ENCODE peak calls at places on chromosomes 5 and 9, in eight cellular contexts. Y is neuronal stem cell, W is A549, S is fibroblast of mammary gland, M is cardiac fibroblast, E is WERI-Rb-1, H is coronary artery, Q is PC-3. X is an unnamed sample.

GRCh38 chr5:111439473-111440075 is 72.8 kb downstream of the STARD4 start:
- DNase-seq in Y (no peak), W (no peak), S (no peak), M (peak; percentile 43), E (no peak), H (no peak), Q (no peak), X (no peak)

GRCh38 chr5:669842-670395 is 23.2 kb downstream of the TPPP start:
- DNase-seq in Y (no peak), W (no peak), S (no peak), M (no peak), E (no peak), H (no peak), Q (no peak), X (no peak)

GRCh38 chr5:87755378-87755777 is 342.6 kb upstream of the CCNH start:
- DNase-seq in Y (no peak), W (no peak), S (no peak), M (no peak), E (no peak), H (no peak), Q (no peak), X (no peak)

GRCh38 chr9:126327016-126327749 is 554 bp downstream of the MVB12B start:
- DNase-seq in Y (no peak), W (peak; percentile 44), S (no peak), M (no peak), E (peak; percentile 44), H (peak; percentile 75), Q (no peak), X (no peak)

GRCh38 chr5:169650701-169651331 is 13.7 kb downstream of the DOCK2 start:
- DNase-seq in Y (no peak), W (no peak), S (peak; percentile 72), M (peak; percentile 82), E (no peak), H (no peak), Q (peak; percentile 70), X (peak; percentile 76)

GRCh38 chr9:16532272-16532671 is 338.2 kb downstream of the BNC2 start:
- DNase-seq in Y (no peak), W (no peak), S (no peak), M (no peak), E (no peak), H (no peak), Q (no peak), X (no peak)

GRCh38 chr5:55982957-55983381 is 11.8 kb downstream of the IL6ST start:
- DNase-seq in Y (no peak), W (no peak), S (peak; percentile 18), M (no peak), E (no peak), H (no peak), Q (peak; percentile 11), X (no peak)

GRCh38 chr9:68844623-68845612 is 139.9 kb downstream of the PIP5K1B start:
- DNase-seq in Y (no peak), W (peak; percentile 16), S (peak; percentile 9), M (peak; percentile 5), E (peak; percentile 41), H (no peak), Q (peak; percentile 24), X (peak; percentile 55)

GRCh38 chr5:24068507-24068906 is 561.1 kb downstream of the PRDM9 start:
- DNase-seq in Y (no peak), W (no peak), S (no peak), M (no peak), E (no peak), H (no peak), Q (peak; percentile 72), X (no peak)

GRCh38 chr5:158050401-158050800 is 191.5 kb upstream of the CLINT1 start:
- DNase-seq in Y (no peak), W (no peak), S (peak; percentile 18), M (no peak), E (no peak), H (no peak), Q (no peak), X (no peak)

GRCh38 chr9:134591082-134591571 is 50.5 kb upstream of the COL5A1 start:
- DNase-seq in Y (no peak), W (no peak), S (no peak), M (no peak), E (peak; percentile 53), H (peak; percentile 65), Q (no peak), X (no peak)

GRCh38 chr9:113955076-113955752 is 79.1 kb downstream of the ZNF618 start:
- DNase-seq in Y (no peak), W (no peak), S (peak; percentile 82), M (peak; percentile 78), E (no peak), H (peak; percentile 62), Q (no peak), X (peak; percentile 86)

GRCh38 chr5:621341-621761 is 9.2 kb downstream of the CEP72 start:
- DNase-seq in Y (no peak), W (no peak), S (no peak), M (no peak), E (peak; percentile 5), H (no peak), Q (no peak), X (no peak)

GRCh38 chr5:157828949-157829639 is 29.9 kb downstream of the CLINT1 start:
- DNase-seq in Y (no peak), W (peak; percentile 13), S (peak; percentile 12), M (peak; percentile 25), E (no peak), H (no peak), Q (peak; percentile 60), X (no peak)

GRCh38 chr5:143582176-143582575 is 178.7 kb upstream of the NR3C1 start:
- DNase-seq in Y (no peak), W (no peak), S (no peak), M (no peak), E (no peak), H (no peak), Q (no peak), X (no peak)

GRCh38 chr9:93127395-93127911 is 6.6 kb downstream of the NINJ1 start:
- DNase-seq in Y (no peak), W (no peak), S (no peak), M (no peak), E (no peak), H (no peak), Q (no peak), X (peak; percentile 13)

GRCh38 chr5:134124289-134125194 is 10.1 kb downstream of the TCF7 start:
- DNase-seq in Y (no peak), W (no peak), S (peak; percentile 95), M (peak; percentile 91), E (no peak), H (no peak), Q (peak; percentile 73), X (no peak)

GRCh38 chr9:127097683-127098082 is 24.8 kb downstream of the ANGPTL2 start:
- DNase-seq in Y (no peak), W (no peak), S (no peak), M (no peak), E (no peak), H (no peak), Q (no peak), X (no peak)

GRCh38 chr9:125747765-125748510 is 765 bp downstream of the PBX3 start:
- DNase-seq in Y (no peak), W (peak; percentile 44), S (no peak), M (peak; percentile 24), E (peak; percentile 39), H (peak; percentile 75), Q (peak; percentile 14), X (peak; percentile 46)

GRCh38 chr5:157442989-157443619 is 16.9 kb upstream of the NIPAL4 start:
- DNase-seq in Y (no peak), W (no peak), S (peak; percentile 54), M (peak; percentile 9), E (no peak), H (no peak), Q (no peak), X (no peak)

GRCh38 chr9:27194401-27195091 is 85.5 kb downstream of the TEK start:
- DNase-seq in Y (no peak), W (peak; percentile 5), S (peak; percentile 89), M (peak; percentile 93), E (no peak), H (no peak), Q (peak; percentile 72), X (no peak)

GRCh38 chr5:159052282-159053011 is 47.3 kb downstream of the EBF1 start:
- DNase-seq in Y (no peak), W (no peak), S (peak; percentile 85), M (peak; percentile 67), E (no peak), H (no peak), Q (no peak), X (peak; percentile 48)
- H3K4me3 ChIP-seq in Y (peak overlapping the region; percentile 24), W (no peak overlapping the region), S (no peak overlapping the region), M (no peak overlapping the region), E (no peak overlapping the region), H (peak overlapping the region; percentile 18), Q (no peak overlapping the region), X (no peak overlapping the region)

GRCh38 chr9:91958179-91958578 is 8.2 kb upstream of the ROR2 start:
- DNase-seq in Y (no peak), W (no peak), S (no peak), M (no peak), E (no peak), H (no peak), Q (no peak), X (no peak)

GRCh38 chr9:91953723-91954122 is 3.7 kb upstream of the ROR2 start:
- DNase-seq in Y (no peak), W (no peak), S (no peak), M (no peak), E (no peak), H (no peak), Q (no peak), X (no peak)

GRCh38 chr9:91951944-91952520 is 2.0 kb upstream of the ROR2 start:
- DNase-seq in Y (no peak), W (no peak), S (peak; percentile 89), M (peak; percentile 49), E (no peak), H (no peak), Q (no peak), X (peak; percentile 76)

GRCh38 chr9:91949946-91950664 is at the start of gene ROR2:
- DNase-seq in Y (peak; percentile 88), W (peak; percentile 59), S (peak; percentile 54), M (peak; percentile 18), E (peak; percentile 83), H (no peak), Q (peak; percentile 21), X (peak; percentile 88)

GRCh38 chr9:91954841-91955471 is 4.9 kb upstream of the ROR2 start:
- DNase-seq in Y (peak; percentile 60), W (peak; percentile 63), S (peak; percentile 74), M (peak; percentile 70), E (peak; percentile 79), H (no peak), Q (peak; percentile 53), X (peak; percentile 80)
- H3K4me3 ChIP-seq in Y (peak overlapping the region; percentile 19), W (no peak overlapping the region), S (peak overlapping the region; percentile 23), M (peak overlapping the region; percentile 16), E (no peak overlapping the region), H (peak overlapping the region; percentile 28), Q (peak overlapping the region; percentile 35), X (no peak overlapping the region)

GRCh38 chr5:67149933-67150523 is 46.6 kb downstream of the CD180 start:
- DNase-seq in Y (no peak), W (no peak), S (peak; percentile 65), M (peak; percentile 67), E (no peak), H (no peak), Q (peak; percentile 58), X (no peak)
- H3K4me3 ChIP-seq in Y (no peak overlapping the region), W (no peak overlapping the region), S (no peak overlapping the region), M (no peak overlapping the region), E (no peak overlapping the region), H (no peak overlapping the region), Q (no peak overlapping the region), X (no peak overlapping the region)

DNA sequence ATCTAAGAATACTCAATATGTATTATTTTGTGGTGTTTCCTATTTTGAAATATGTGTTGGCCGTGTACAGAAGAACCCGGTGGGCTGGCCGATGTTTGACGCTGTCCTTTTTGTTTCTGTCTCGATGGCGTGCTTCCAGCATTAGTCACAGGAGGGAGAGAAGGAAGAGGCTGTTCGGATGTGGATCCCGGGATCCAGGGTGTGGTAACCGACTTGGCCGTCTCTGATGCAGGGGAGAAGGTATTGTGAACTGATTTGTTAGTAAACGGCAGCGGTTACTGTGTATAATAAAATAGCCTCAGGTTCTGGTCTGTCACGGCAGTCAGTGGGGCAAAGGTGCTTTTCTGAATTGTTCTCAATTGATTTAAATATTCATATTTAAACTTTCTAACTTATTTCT is 275.0 kb downstream of the ARHGEF28 start:
- DNase-seq in Y (no peak), W (peak; percentile 79), S (peak; percentile 87), M (peak; percentile 97), E (no peak), H (no peak), Q (no peak), X (no peak)
- H3K4me3 ChIP-seq in Y (no peak overlapping the region), W (no peak overlapping the region), S (no peak overlapping the region), M (no peak overlapping the region), E (no peak overlapping the region), H (no peak overlapping the region), Q (no peak overlapping the region), X (no peak overlapping the region)

X was measured in cardiac muscle cell.